ENCODE peak calls at places on chromosomes 6 and 20, in ten cellular contexts. Y is neuronal stem cell; M is lower leg skin; E is activated CD8-positive, alpha-beta memory T cell treated with anti-CD3 and anti-CD28 coated beads, Interleukin-2, amount 10 ng/mL, durations not matched to agents 7 days and 5 days; H is NCI-H1417; U is stimulated activated CD4-positive, alpha-beta T cell treated with anti-CD3 and anti-CD28 coated beads, Interleukin-15, amount 100 ng/mL, for 1 hour; O is COR-L47; I is CD8-positive, alpha-beta memory T cell; L is stimulated activated CD8-positive, alpha-beta memory T cell treated with anti-CD3 and anti-CD28 coated beads, Interleukin-7, amount 100 ng/mL, for 48 hours; W is GM23248. S is an unnamed sample.

GRCh38 chr6:133099573-133099972 is 141.6 kb upstream of the EYA4 start:
- DNase-seq in Y (no peak), M (no peak), E (no peak), H (no peak), U (no peak), O (no peak), I (no peak), L (no peak), W (peak), S (no peak)

GRCh38 chr6:111096246-111096645 is 8.9 kb downstream of the SLC16A10 start:
- DNase-seq in Y (no peak), M (no peak), E (no peak), H (peak), U (no peak), O (peak), I (no peak), L (no peak), W (no peak), S (no peak)

GRCh38 chr6:127914240-127914639 is 13.4 kb upstream of the THEMIS start:
- DNase-seq in Y (no peak), M (no peak), E (no peak), H (no peak), U (no peak), O (no peak), I (no peak), L (no peak), W (peak), S (no peak)

GRCh38 chr6:148657053-148657452 is 89.8 kb upstream of the UST start:
- DNase-seq in Y (no peak), M (no peak), E (no peak), H (no peak), U (no peak), O (no peak), I (no peak), L (no peak), W (peak), S (no peak)

GRCh38 chr6:77038801-77039200 is 424.5 kb downstream of the HTR1B start:
- DNase-seq in Y (no peak), M (no peak), E (no peak), H (no peak), U (no peak), O (no peak), I (no peak), L (no peak), W (peak), S (no peak)

GRCh38 chr6:18350728-18351127 is 36.4 kb upstream of the RNF144B start:
- DNase-seq in Y (no peak), M (no peak), E (no peak), H (no peak), U (no peak), O (no peak), I (no peak), L (no peak), W (no peak), S (no peak)

GRCh38 chr6:122014961-122015360 is 384.5 kb upstream of the HSF2 start:
- DNase-seq in Y (no peak), M (no peak), E (no peak), H (no peak), U (no peak), O (no peak), I (no peak), L (no peak), W (peak), S (no peak)

GRCh38 chr20:5786930-5787826 is 37.0 kb downstream of the SHLD1 start:
- DNase-seq in Y (no peak), M (peak), E (no peak), H (peak), U (no peak), O (no peak), I (no peak), L (no peak), W (peak), S (peak)

GRCh38 chr6:135583256-135583758 is 85.8 kb upstream of the AHI1 start:
- DNase-seq in Y (no peak), M (no peak), E (no peak), H (no peak), U (no peak), O (no peak), I (no peak), L (no peak), W (peak), S (no peak)

GRCh38 chr20:3521852-3522740 is 51.3 kb downstream of the ATRN start:
- DNase-seq in Y (no peak), M (no peak), E (no peak), H (no peak), U (no peak), O (no peak), I (no peak), L (no peak), W (no peak), S (no peak)

GRCh38 chr6:109236140-109237081 is 141.1 kb downstream of the CEP57L1 start:
- DNase-seq in Y (peak), M (no peak), E (no peak), H (no peak), U (no peak), O (no peak), I (no peak), L (no peak), W (no peak), S (peak)

GRCh38 chr6:10248378-10248843 is 166.5 kb downstream of the TFAP2A start:
- DNase-seq in Y (no peak), M (no peak), E (no peak), H (no peak), U (no peak), O (no peak), I (no peak), L (no peak), W (peak), S (no peak)

GRCh38 chr6:7991992-7992815 is 72.0 kb downstream of the BLOC1S5 start:
- DNase-seq in Y (no peak), M (no peak), E (no peak), H (peak), U (no peak), O (no peak), I (no peak), L (no peak), W (peak), S (no peak)

GRCh38 chr20:12386821-12387220 is 469.1 kb downstream of the BTBD3 start:
- DNase-seq in Y (no peak), M (no peak), E (no peak), H (no peak), U (no peak), O (no peak), I (no peak), L (no peak), W (no peak), S (peak)

GRCh38 chr6:103672169-103672568 is 1187.5 kb downstream of the HACE1 start:
- DNase-seq in Y (no peak), M (no peak), E (no peak), H (no peak), U (no peak), O (no peak), I (no peak), L (no peak), W (no peak), S (no peak)

GRCh38 chr6:96809119-96809518 is 28.2 kb downstream of the GPR63 start:
- DNase-seq in Y (no peak), M (no peak), E (no peak), H (no peak), U (no peak), O (no peak), I (no peak), L (no peak), W (no peak), S (no peak)

GRCh38 chr6:73203098-73203497 is 22.2 kb downstream of the KHDC1L start:
- DNase-seq in Y (no peak), M (no peak), E (no peak), H (no peak), U (no peak), O (no peak), I (no peak), L (no peak), W (peak), S (no peak)

GRCh38 chr20:62799873-62800272 is 3.6 kb downstream of the MRGBP start:
- DNase-seq in Y (no peak), M (no peak), E (no peak), H (no peak), U (no peak), O (no peak), I (no peak), L (no peak), W (no peak), S (no peak)

GRCh38 chr20:49724637-49725606 is 11.2 kb upstream of the B4GALT5 start:
- DNase-seq in Y (no peak), M (no peak), E (no peak), H (no peak), U (no peak), O (no peak), I (no peak), L (no peak), W (peak), S (no peak)

GRCh38 chr20:25356294-25356933 is 34.2 kb downstream of the ABHD12 start:
- DNase-seq in Y (no peak), M (no peak), E (no peak), H (peak), U (no peak), O (no peak), I (no peak), L (no peak), W (no peak), S (peak)

GRCh38 chr20:3808141-3808479 is 12.0 kb downstream of the CDC25B start:
- DNase-seq in Y (no peak), M (peak), E (no peak), H (peak), U (no peak), O (peak), I (no peak), L (no peak), W (peak), S (no peak)

GRCh38 chr6:43790031-43790430 is 20.0 kb downstream of the VEGFA start:
- DNase-seq in Y (no peak), M (no peak), E (no peak), H (no peak), U (no peak), O (no peak), I (no peak), L (no peak), W (peak), S (no peak)

GRCh38 chr20:63876489-63877036 is 11.5 kb downstream of the TPD52L2 start:
- DNase-seq in Y (no peak), M (no peak), E (no peak), H (no peak), U (no peak), O (no peak), I (no peak), L (no peak), W (no peak), S (no peak)

GRCh38 chr20:18174906-18175683 is 37.4 kb downstream of the KAT14 start:
- DNase-seq in Y (no peak), M (no peak), E (no peak), H (no peak), U (no peak), O (no peak), I (no peak), L (no peak), W (no peak), S (no peak)

GRCh38 chr6:160261991-160262718 is 3.5 kb upstream of the SLC22A2 start:
- DNase-seq in Y (no peak), M (no peak), E (no peak), H (no peak), U (no peak), O (no peak), I (no peak), L (no peak), W (no peak), S (no peak)

GRCh38 chr6:125939796-125940195 is 16.8 kb upstream of the HINT3 start:
- DNase-seq in Y (no peak), M (no peak), E (no peak), H (no peak), U (no peak), O (no peak), I (no peak), L (no peak), W (no peak), S (no peak)

GRCh38 chr6:52523363-52524207 is 53.3 kb downstream of the TRAM2 start:
- DNase-seq in Y (no peak), M (no peak), E (no peak), H (no peak), U (no peak), O (peak), I (no peak), L (no peak), W (peak), S (no peak)

S was measured in retina.